ENCODE peak calls at places on chromosomes 4 and X, in ten cellular contexts. A is globus pallidus; O is lower leg skin; I is heart right ventricle; Z is M059J; Q is T-helper 2 cell; D is head of caudate nucleus; Y is sigmoid colon; V is stimulated activated CD4-positive, alpha-beta T cell treated with anti-CD3 and anti-CD28 coated beads, Interleukin-2, amount 100 ng/mL, for 48 hours; F is non-pigmented ciliary epithelial cell. K is an unnamed sample.

GRCh38 chr4:54783402-54784110 is 125.8 kb downstream of the KIT start:
- DNase-seq in A (no peak), O (no peak), I (no peak), Z (no peak), Q (no peak), D (no peak), Y (no peak), V (no peak), F (no peak), K (no peak)

GRCh38 chrX:71615056-71615455 is 3.3 kb downstream of the CXCR3 start:
- DNase-seq in A (no peak), O (no peak), I (no peak), Z (no peak), Q (no peak), D (no peak), Y (peak; percentile 11), V (no peak), F (no peak), K (no peak)

GRCh38 chrX:10749113-10749512 is 128.7 kb upstream of the MID1 start:
- DNase-seq in A (no peak), O (no peak), I (no peak), Z (peak; percentile 83), Q (no peak), D (no peak), Y (no peak), V (no peak), F (no peak), K (no peak)

GRCh38 chr4:4849524-4850193 is 9.8 kb upstream of the MSX1 start:
- DNase-seq in A (no peak), O (no peak), I (no peak), Z (no peak), Q (no peak), D (peak; percentile 10), Y (peak; percentile 56), V (no peak), F (no peak), K (no peak)

GRCh38 chr4:165877291-165877690 is 4.3 kb downstream of the TLL1 start:
- DNase-seq in A (no peak), O (no peak), I (no peak), Z (peak; percentile 32), Q (no peak), D (no peak), Y (no peak), V (no peak), F (no peak), K (no peak)

GRCh38 chr4:4950891-4951290 is 68.4 kb downstream of the CYTL1 start:
- DNase-seq in A (peak; percentile 63), O (no peak), I (no peak), Z (no peak), Q (no peak), D (peak; percentile 68), Y (no peak), V (no peak), F (no peak), K (no peak)

GRCh38 chr4:106775636-106776035 is 260.5 kb downstream of the DKK2 start:
- DNase-seq in A (no peak), O (no peak), I (no peak), Z (no peak), Q (no peak), D (no peak), Y (no peak), V (no peak), F (no peak), K (no peak)

GRCh38 chr4:136329042-136329662 is 1203.1 kb downstream of the PCDH18 start:
- DNase-seq in A (no peak), O (no peak), I (no peak), Z (no peak), Q (no peak), D (no peak), Y (no peak), V (no peak), F (no peak), K (no peak)

GRCh38 chrX:6738518-6739470 is 203.9 kb upstream of the VCX3A start:
- DNase-seq in A (no peak), O (no peak), I (no peak), Z (no peak), Q (no peak), D (no peak), Y (no peak), V (no peak), F (no peak), K (no peak)

GRCh38 chr4:105714071-105714521 is 5.5 kb downstream of the GSTCD start:
- DNase-seq in A (no peak), O (no peak), I (no peak), Z (peak; percentile 39), Q (no peak), D (no peak), Y (no peak), V (no peak), F (no peak), K (no peak)

GRCh38 chr4:152106781-152107321 is 346.0 kb upstream of the GATB start:
- DNase-seq in A (no peak), O (no peak), I (no peak), Z (peak; percentile 82), Q (no peak), D (no peak), Y (no peak), V (no peak), F (no peak), K (no peak)

GRCh38 chr4:99180367-99181169 is 36.5 kb upstream of the ADH4 start:
- DNase-seq in A (no peak), O (no peak), I (no peak), Z (peak; percentile 53), Q (no peak), D (no peak), Y (peak; percentile 79), V (no peak), F (peak; percentile 13), K (no peak)

GRCh38 chr4:65893957-65894755 is 223.9 kb upstream of the EPHA5 start:
- DNase-seq in A (no peak), O (no peak), I (no peak), Z (peak; percentile 38), Q (no peak), D (no peak), Y (no peak), V (no peak), F (no peak), K (no peak)

GRCh38 chr4:37639551-37640293 is 46.5 kb downstream of the RELL1 start:
- DNase-seq in A (no peak), O (no peak), I (no peak), Z (no peak), Q (no peak), D (no peak), Y (no peak), V (no peak), F (no peak), K (no peak)

GRCh38 chrX:3526749-3527148 is 180.3 kb upstream of the MXRA5 start:
- DNase-seq in A (no peak), O (no peak), I (no peak), Z (peak; percentile 72), Q (no peak), D (no peak), Y (no peak), V (no peak), F (no peak), K (no peak)

GRCh38 chrX:30806187-30806728 is 82.8 kb downstream of the TAB3 start:
- DNase-seq in A (no peak), O (no peak), I (no peak), Z (no peak), Q (no peak), D (no peak), Y (no peak), V (no peak), F (no peak), K (no peak)

GRCh38 chr4:55553442-55553841 is 6.7 kb upstream of the CLOCK start:
- DNase-seq in A (no peak), O (no peak), I (peak; percentile 10), Z (peak; percentile 90), Q (no peak), D (no peak), Y (peak; percentile 81), V (no peak), F (no peak), K (no peak)

GRCh38 chr4:150588341-150588740 is 6.4 kb downstream of the MAB21L2 start:
- DNase-seq in A (no peak), O (no peak), I (no peak), Z (peak; percentile 27), Q (no peak), D (no peak), Y (no peak), V (no peak), F (no peak), K (no peak)

GRCh38 chrX:16223385-16223784 is 56.1 kb downstream of the MAGEB17 start:
- DNase-seq in A (no peak), O (no peak), I (no peak), Z (no peak), Q (no peak), D (no peak), Y (no peak), V (no peak), F (no peak), K (no peak)

GRCh38 chrX:15336023-15336413 is 695 bp upstream of the PIGA start:
- DNase-seq in A (peak; percentile 26), O (no peak), I (no peak), Z (peak; percentile 66), Q (no peak), D (no peak), Y (no peak), V (peak; percentile 7), F (peak; percentile 18), K (no peak)

GRCh38 chr4:575281-576141 is 584 bp downstream of the TMEM271 start:
- DNase-seq in A (no peak), O (no peak), I (peak; percentile 11), Z (no peak), Q (no peak), D (no peak), Y (no peak), V (peak; percentile 26), F (peak; percentile 27), K (no peak)

GRCh38 chrX:80576267-80576666 is 156.0 kb downstream of the TENT5D start:
- DNase-seq in A (no peak), O (no peak), I (no peak), Z (no peak), Q (no peak), D (no peak), Y (no peak), V (no peak), F (no peak), K (no peak)